ENCODE peak calls at places on chromosomes 1 and 21, in four cellular contexts. One of them, this sample, is unnamed.

GRCh38 chr21:23452384-23453083 is 2154.7 kb downstream of the MRPL39 start:
- DNase-seq in SK-N-SH: no peak
- DNase-seq in transverse colon: no peak
- DNase-seq in prostate gland: no peak
- DNase-seq in this sample: no peak

GRCh38 chr21:40793057-40793456 is 53.9 kb downstream of the DSCAM start:
- DNase-seq in SK-N-SH: no peak
- DNase-seq in transverse colon: no peak
- DNase-seq in prostate gland: no peak
- DNase-seq in this sample: no peak

GRCh38 chr1:226132731-226133503 is 53.6 kb downstream of the ACBD3 start:
- DNase-seq in transverse colon: no peak
- DNase-seq in prostate gland: peak; percentile 88
- DNase-seq in SK-N-SH: peak; percentile 10
- DNase-seq in this sample: no peak

GRCh38 chr1:8134546-8135235 is 108.6 kb upstream of the ERRFI1 start:
- DNase-seq in transverse colon: no peak
- DNase-seq in prostate gland: no peak
- DNase-seq in SK-N-SH: no peak
- DNase-seq in this sample: no peak

GRCh38 chr1:47763456-47764171 is 233.6 kb downstream of the TRABD2B start:
- DNase-seq in SK-N-SH: no peak
- DNase-seq in transverse colon: no peak
- DNase-seq in prostate gland: peak; percentile 82
- DNase-seq in this sample: no peak

GRCh38 chr1:164707868-164708331 is 148.9 kb downstream of the PBX1 start:
- DNase-seq in prostate gland: no peak
- DNase-seq in transverse colon: no peak
- DNase-seq in SK-N-SH: no peak
- DNase-seq in this sample: no peak

GRCh38 chr1:19648689-19649088 is 4.6 kb downstream of the NBL1 start:
- DNase-seq in transverse colon: peak; percentile 89
- DNase-seq in prostate gland: peak; percentile 86
- DNase-seq in SK-N-SH: peak; percentile 43
- DNase-seq in this sample: no peak

GRCh38 chr1:160797861-160798273 is 1.9 kb downstream of the LY9 start:
- DNase-seq in transverse colon: peak; percentile 44
- DNase-seq in SK-N-SH: no peak
- DNase-seq in prostate gland: no peak
- DNase-seq in this sample: no peak

GRCh38 chr21:21232320-21232719 is 234.1 kb downstream of the NCAM2 start:
- DNase-seq in transverse colon: peak; percentile 7
- DNase-seq in prostate gland: no peak
- DNase-seq in SK-N-SH: peak; percentile 10
- DNase-seq in this sample: no peak

GRCh38 chr1:151472852-151473731 is 13.8 kb upstream of the POGZ start:
- DNase-seq in transverse colon: peak; percentile 49
- DNase-seq in prostate gland: peak; percentile 13
- DNase-seq in SK-N-SH: peak; percentile 82
- DNase-seq in this sample: peak; percentile 10

GRCh38 chr1:98103617-98104284 is 182.9 kb upstream of the DPYD start:
- DNase-seq in prostate gland: no peak
- DNase-seq in transverse colon: no peak
- DNase-seq in SK-N-SH: no peak
- DNase-seq in this sample: no peak

GRCh38 chr1:39288735-39289465 is 84.4 kb downstream of the MACF1 start:
- DNase-seq in SK-N-SH: no peak
- DNase-seq in transverse colon: no peak
- DNase-seq in prostate gland: no peak
- DNase-seq in this sample: no peak

GRCh38 chr1:48469616-48470500 is 2.1 kb downstream of the SPATA6 start:
- DNase-seq in transverse colon: peak; percentile 67
- DNase-seq in SK-N-SH: no peak
- DNase-seq in prostate gland: peak; percentile 78
- DNase-seq in this sample: peak; percentile 76

GRCh38 chr1:59314776-59315528 is 18.1 kb downstream of the FGGY start:
- DNase-seq in transverse colon: no peak
- DNase-seq in prostate gland: no peak
- DNase-seq in SK-N-SH: no peak
- DNase-seq in this sample: no peak

GRCh38 chr1:151165281-151165737 is 393 bp downstream of the LYSMD1 start:
- DNase-seq in SK-N-SH: peak; percentile 67
- DNase-seq in prostate gland: peak; percentile 35
- DNase-seq in transverse colon: peak; percentile 49
- DNase-seq in this sample: no peak

GRCh38 chr21:44065428-44065827 is 41.8 kb upstream of the PWP2 start:
- DNase-seq in prostate gland: no peak
- DNase-seq in transverse colon: peak; percentile 52
- DNase-seq in SK-N-SH: no peak
- DNase-seq in this sample: peak; percentile 88

GRCh38 chr1:205118810-205119209 is 3.0 kb downstream of the RBBP5 start:
- DNase-seq in prostate gland: no peak
- DNase-seq in SK-N-SH: no peak
- DNase-seq in transverse colon: no peak
- DNase-seq in this sample: no peak

GRCh38 chr1:197768014-197768413 is 7.3 kb downstream of the DENND1B start:
- DNase-seq in SK-N-SH: no peak
- DNase-seq in prostate gland: no peak
- DNase-seq in transverse colon: no peak
- DNase-seq in this sample: no peak

GRCh38 chr1:33298623-33299277 is 22.1 kb downstream of the A3GALT2 start:
- DNase-seq in prostate gland: peak; percentile 46
- DNase-seq in transverse colon: peak; percentile 76
- DNase-seq in SK-N-SH: peak; percentile 86
- DNase-seq in this sample: peak; percentile 63

GRCh38 chr1:156698995-156699394 is 6.4 kb downstream of the CRABP2 start:
- DNase-seq in prostate gland: no peak
- DNase-seq in SK-N-SH: no peak
- DNase-seq in transverse colon: no peak
- DNase-seq in this sample: no peak
- TF ChIP-seq POLR2AphosphoS5 in prostate gland: no peak
- TF ChIP-seq POLR2AphosphoS5 in SK-N-SH: no peak
- TF ChIP-seq POLR2AphosphoS5 in transverse colon: no peak
- TF ChIP-seq POLR2AphosphoS5 in this sample: no peak

GRCh38 chr1:153750026-153750995 is 22.5 kb downstream of the INTS3 start:
- DNase-seq in SK-N-SH: no peak
- DNase-seq in prostate gland: no peak
- DNase-seq in transverse colon: no peak
- DNase-seq in this sample: no peak

GRCh38 chr1:153752561-153753195 is 22.5 kb upstream of the SLC27A3 start:
- DNase-seq in transverse colon: no peak
- DNase-seq in SK-N-SH: no peak
- DNase-seq in prostate gland: no peak
- DNase-seq in this sample: no peak

GRCh38 chr1:153748903-153749302 is 21.1 kb downstream of the INTS3 start:
- DNase-seq in SK-N-SH: no peak
- DNase-seq in prostate gland: no peak
- DNase-seq in transverse colon: no peak
- DNase-seq in this sample: no peak

GRCh38 chr1:153752072-153752471 is 23.1 kb upstream of the SLC27A3 start:
- DNase-seq in prostate gland: no peak
- DNase-seq in SK-N-SH: no peak
- DNase-seq in transverse colon: no peak
- DNase-seq in this sample: no peak

GRCh38 chr1:153749408-153750005 is 21.7 kb downstream of the INTS3 start:
- DNase-seq in transverse colon: peak; percentile 89
- DNase-seq in prostate gland: peak; percentile 83
- DNase-seq in SK-N-SH: peak; percentile 86
- DNase-seq in this sample: peak; percentile 60
- TF ChIP-seq POLR2AphosphoS5 in transverse colon: peak; percentile 26
- TF ChIP-seq POLR2AphosphoS5 in prostate gland: peak; percentile 84
- TF ChIP-seq POLR2AphosphoS5 in SK-N-SH: no peak
- TF ChIP-seq POLR2AphosphoS5 in this sample: no peak

DNA sequence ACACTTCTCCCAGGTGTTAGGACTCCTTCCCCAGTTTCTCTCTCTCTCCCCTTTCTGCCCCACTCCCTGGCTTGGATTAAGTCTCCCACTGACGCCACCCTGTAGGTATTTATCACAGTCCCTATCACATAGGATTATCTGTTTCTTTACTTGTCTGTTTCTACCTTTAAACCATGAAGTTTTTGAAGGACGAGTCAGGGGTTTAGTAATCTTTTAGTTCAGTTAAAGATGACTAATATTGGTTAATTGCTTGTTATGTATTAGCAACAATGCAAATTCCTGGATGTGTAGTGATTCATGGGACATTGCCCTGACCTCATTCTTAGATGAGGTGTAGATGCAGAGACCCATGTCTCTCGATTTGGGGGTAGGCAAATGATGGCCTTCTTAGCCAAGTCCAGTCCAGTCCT is 6.4 kb downstream of the LAMC1 start:
- DNase-seq in prostate gland: no peak
- DNase-seq in transverse colon: no peak
- DNase-seq in SK-N-SH: no peak
- DNase-seq in this sample: no peak
- TF ChIP-seq POLR2AphosphoS5 in prostate gland: no peak
- TF ChIP-seq POLR2AphosphoS5 in transverse colon: no peak
- TF ChIP-seq POLR2AphosphoS5 in SK-N-SH: peak; percentile 55
- TF ChIP-seq POLR2AphosphoS5 in this sample: no peak

GRCh38 chr1:224054012-224054411 is 59.9 kb upstream of the FBXO28 start:
- DNase-seq in transverse colon: no peak
- DNase-seq in SK-N-SH: no peak
- DNase-seq in prostate gland: no peak
- DNase-seq in this sample: no peak
- TF ChIP-seq POLR2AphosphoS5 in transverse colon: no peak
- TF ChIP-seq POLR2AphosphoS5 in SK-N-SH: no peak
- TF ChIP-seq POLR2AphosphoS5 in prostate gland: no peak
- TF ChIP-seq POLR2AphosphoS5 in this sample: no peak

DNA sequence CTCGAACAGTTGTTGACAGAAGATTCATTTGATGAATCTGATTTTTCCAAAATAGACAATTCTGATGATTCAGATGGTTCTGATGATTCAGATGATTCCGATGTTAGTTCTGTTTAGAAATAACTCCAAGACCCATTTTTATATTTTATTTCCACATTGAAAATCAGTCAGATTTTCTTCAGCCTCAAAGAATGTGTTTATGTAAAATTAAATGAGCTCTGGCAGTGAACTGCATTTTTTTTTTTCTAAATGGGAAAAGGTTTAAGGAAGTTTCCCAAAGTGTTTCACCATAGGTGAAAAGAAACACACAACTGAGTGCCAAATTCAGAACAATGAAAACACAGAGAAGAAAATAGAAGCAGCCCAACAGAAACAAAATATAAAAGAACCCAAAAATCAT is 136.6 kb downstream of the TSEN15 start:
- DNase-seq in prostate gland: no peak
- DNase-seq in transverse colon: no peak
- DNase-seq in SK-N-SH: no peak
- DNase-seq in this sample: no peak
- TF ChIP-seq POLR2AphosphoS5 in prostate gland: no peak
- TF ChIP-seq POLR2AphosphoS5 in transverse colon: no peak
- TF ChIP-seq POLR2AphosphoS5 in SK-N-SH: no peak
- TF ChIP-seq POLR2AphosphoS5 in this sample: no peak

DNA sequence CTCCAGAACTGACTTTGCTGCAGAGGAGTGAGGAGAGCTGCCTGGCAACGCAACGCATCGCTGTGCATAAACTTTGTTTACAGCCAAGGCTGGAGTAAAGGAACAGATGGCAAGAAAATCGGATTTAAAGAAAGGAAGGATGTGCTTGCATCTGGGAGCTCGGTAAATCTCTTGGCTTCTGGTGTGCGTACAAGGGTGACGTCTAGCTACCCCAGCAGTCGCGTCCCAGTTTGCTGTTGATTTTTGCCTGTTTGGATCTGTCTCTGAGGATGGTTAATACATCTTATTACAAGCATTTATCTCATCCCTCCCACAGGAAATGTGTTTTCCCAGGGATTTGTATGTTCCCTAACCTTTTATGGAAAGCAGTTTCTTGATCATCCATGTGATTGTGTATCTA is 73.3 kb upstream of the RALGPS2 start:
- DNase-seq in transverse colon: no peak
- DNase-seq in SK-N-SH: no peak
- DNase-seq in prostate gland: no peak
- DNase-seq in this sample: no peak
- TF ChIP-seq POLR2AphosphoS5 in transverse colon: no peak
- TF ChIP-seq POLR2AphosphoS5 in SK-N-SH: no peak
- TF ChIP-seq POLR2AphosphoS5 in prostate gland: no peak
- TF ChIP-seq POLR2AphosphoS5 in this sample: no peak

GRCh38 chr1:1877852-1878436 is 12.9 kb downstream of the GNB1 start:
- DNase-seq in transverse colon: no peak
- DNase-seq in SK-N-SH: no peak
- DNase-seq in prostate gland: no peak
- DNase-seq in this sample: no peak

GRCh38 chr1:1873186-1873585 is 17.7 kb downstream of the GNB1 start:
- DNase-seq in SK-N-SH: no peak
- DNase-seq in prostate gland: peak; percentile 33
- DNase-seq in transverse colon: peak; percentile 77
- DNase-seq in this sample: no peak

GRCh38 chr1:1875932-1876331 is 15.0 kb downstream of the GNB1 start:
- DNase-seq in SK-N-SH: no peak
- DNase-seq in transverse colon: no peak
- DNase-seq in prostate gland: no peak
- DNase-seq in this sample: no peak

GRCh38 chr1:1874901-1875300 is 16.0 kb downstream of the GNB1 start:
- DNase-seq in transverse colon: no peak
- DNase-seq in prostate gland: no peak
- DNase-seq in SK-N-SH: no peak
- DNase-seq in this sample: no peak

DNA sequence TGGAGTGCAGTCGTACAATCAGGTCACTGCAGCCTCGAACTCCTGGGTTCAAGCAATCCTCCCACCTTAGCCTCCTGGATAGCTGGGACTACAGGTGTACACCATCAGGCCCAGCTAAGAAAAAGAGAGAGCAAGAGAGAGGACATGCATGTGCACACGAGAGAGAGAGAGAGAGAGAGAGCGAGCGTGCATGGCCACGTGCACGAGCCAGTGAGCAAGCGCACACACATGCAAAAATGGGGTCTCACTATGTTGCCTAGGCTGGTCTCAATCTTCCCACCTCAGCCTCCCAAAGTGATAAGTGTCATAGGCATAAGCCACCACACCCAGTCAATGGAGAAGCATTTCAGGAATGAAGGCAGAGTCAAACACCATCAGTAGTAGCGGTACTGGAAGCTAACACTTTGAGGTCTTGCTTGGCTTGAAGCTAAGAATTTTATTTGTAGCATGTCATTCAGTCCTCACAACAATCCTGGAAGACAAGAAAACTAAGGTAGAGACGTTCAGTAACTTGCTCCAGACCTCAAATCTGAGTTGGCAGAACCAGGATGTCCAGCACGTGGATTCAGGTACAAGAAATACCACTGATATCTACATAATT is 14.5 kb downstream of the GNB1 start:
- DNase-seq in SK-N-SH: no peak
- DNase-seq in transverse colon: no peak
- DNase-seq in prostate gland: no peak
- DNase-seq in this sample: no peak
- TF ChIP-seq POLR2AphosphoS5 in SK-N-SH: no peak
- TF ChIP-seq POLR2AphosphoS5 in transverse colon: no peak
- TF ChIP-seq POLR2AphosphoS5 in prostate gland: no peak
- TF ChIP-seq POLR2AphosphoS5 in this sample: no peak

GRCh38 chr1:234973426-234974250 is 155.0 kb downstream of the TOMM20 start:
- DNase-seq in transverse colon: no peak
- DNase-seq in prostate gland: peak; percentile 43
- DNase-seq in SK-N-SH: no peak
- DNase-seq in this sample: no peak
- TF ChIP-seq POLR2AphosphoS5 in transverse colon: peak; percentile 34
- TF ChIP-seq POLR2AphosphoS5 in prostate gland: peak; percentile 79
- TF ChIP-seq POLR2AphosphoS5 in SK-N-SH: no peak
- TF ChIP-seq POLR2AphosphoS5 in this sample: no peak

GRCh38 chr1:28437924-28438699 is 67.7 kb upstream of the RCC1 start:
- DNase-seq in transverse colon: peak; percentile 73
- DNase-seq in prostate gland: peak; percentile 93
- DNase-seq in SK-N-SH: peak; percentile 47
- DNase-seq in this sample: peak; percentile 59
- TF ChIP-seq POLR2AphosphoS5 in transverse colon: peak; percentile 80
- TF ChIP-seq POLR2AphosphoS5 in prostate gland: peak; percentile 97
- TF ChIP-seq POLR2AphosphoS5 in SK-N-SH: peak; percentile 94
- TF ChIP-seq POLR2AphosphoS5 in this sample: no peak

This sample was measured in HL-60.